ENCODE peak calls at places on chromosomes 13 and 19, in five cellular contexts. One of them, this sample, is unnamed.

GRCh38 chr19:48549380-48549779 is 2.6 kb upstream of the SULT2B1 start:
- DNase-seq in A549: no peak
- DNase-seq in suprapubic skin: no peak
- DNase-seq in tibial nerve: no peak
- DNase-seq in H1: no peak
- DNase-seq in this sample: no peak

GRCh38 chr13:44759222-44759721 is 183.1 kb upstream of the TSC22D1 start:
- DNase-seq in A549: no peak
- DNase-seq in suprapubic skin: no peak
- DNase-seq in tibial nerve: no peak
- DNase-seq in H1: no peak
- DNase-seq in this sample: peak; percentile 41

GRCh38 chr13:53191091-53191490 is 162.5 kb downstream of the OLFM4 start:
- DNase-seq in tibial nerve: no peak
- DNase-seq in H1: peak; percentile 51
- DNase-seq in suprapubic skin: no peak
- DNase-seq in A549: no peak
- DNase-seq in this sample: no peak

GRCh38 chr19:2034729-2035589 is 16.1 kb downstream of the MKNK2 start:
- DNase-seq in tibial nerve: peak; percentile 53
- DNase-seq in H1: peak; percentile 85
- DNase-seq in A549: no peak
- DNase-seq in suprapubic skin: peak; percentile 89
- DNase-seq in this sample: peak; percentile 89

GRCh38 chr13:94994506-94994905 is 282.2 kb upstream of the SOX21 start:
- DNase-seq in H1: no peak
- DNase-seq in A549: no peak
- DNase-seq in suprapubic skin: no peak
- DNase-seq in tibial nerve: no peak
- DNase-seq in this sample: no peak

GRCh38 chr13:76969488-76970365 is 21.4 kb downstream of the ACOD1 start:
- DNase-seq in suprapubic skin: no peak
- DNase-seq in H1: no peak
- DNase-seq in A549: no peak
- DNase-seq in tibial nerve: no peak
- DNase-seq in this sample: no peak

GRCh38 chr19:35509018-35509652 is 4.3 kb downstream of the DMKN start:
- DNase-seq in tibial nerve: no peak
- DNase-seq in suprapubic skin: no peak
- DNase-seq in A549: no peak
- DNase-seq in H1: no peak
- DNase-seq in this sample: peak; percentile 71

GRCh38 chr19:12611361-12611699 is 610 bp downstream of the ZNF791 start:
- DNase-seq in suprapubic skin: peak; percentile 90
- DNase-seq in A549: peak; percentile 60
- DNase-seq in tibial nerve: peak; percentile 63
- DNase-seq in H1: no peak
- DNase-seq in this sample: peak; percentile 74

GRCh38 chr13:102654786-102655185 is 40.1 kb downstream of the METTL21C start:
- DNase-seq in H1: no peak
- DNase-seq in A549: no peak
- DNase-seq in tibial nerve: no peak
- DNase-seq in suprapubic skin: no peak
- DNase-seq in this sample: no peak

GRCh38 chr19:55253842-55254624 is 4.8 kb downstream of the PPP6R1 start:
- DNase-seq in A549: no peak
- DNase-seq in suprapubic skin: peak; percentile 69
- DNase-seq in tibial nerve: no peak
- DNase-seq in H1: no peak
- DNase-seq in this sample: peak; percentile 45

GRCh38 chr13:33228645-33229445 is 56.7 kb downstream of the STARD13 start:
- DNase-seq in H1: no peak
- DNase-seq in tibial nerve: no peak
- DNase-seq in suprapubic skin: no peak
- DNase-seq in A549: peak; percentile 28
- DNase-seq in this sample: no peak

GRCh38 chr19:39916236-39916635 is 18.2 kb downstream of the FCGBP start:
- DNase-seq in suprapubic skin: peak; percentile 35
- DNase-seq in tibial nerve: no peak
- DNase-seq in A549: no peak
- DNase-seq in H1: no peak
- DNase-seq in this sample: no peak

GRCh38 chr13:47184311-47184710 is 287.5 kb upstream of the HTR2A start:
- DNase-seq in suprapubic skin: no peak
- DNase-seq in H1: no peak
- DNase-seq in A549: no peak
- DNase-seq in tibial nerve: no peak
- DNase-seq in this sample: no peak

GRCh38 chr13:24074687-24075086 is 85.8 kb upstream of the SPATA13 start:
- DNase-seq in H1: no peak
- DNase-seq in tibial nerve: no peak
- DNase-seq in suprapubic skin: no peak
- DNase-seq in A549: no peak
- DNase-seq in this sample: peak; percentile 73

GRCh38 chr19:30269638-30270037 is 102.5 kb upstream of the ZNF536 start:
- DNase-seq in H1: no peak
- DNase-seq in tibial nerve: no peak
- DNase-seq in suprapubic skin: no peak
- DNase-seq in A549: no peak
- DNase-seq in this sample: no peak

GRCh38 chr19:7988307-7988706 is 17.1 kb downstream of the ELAVL1 start:
- DNase-seq in H1: no peak
- DNase-seq in A549: no peak
- DNase-seq in tibial nerve: no peak
- DNase-seq in suprapubic skin: no peak
- DNase-seq in this sample: no peak

GRCh38 chr13:31046711-31047279 is 114.3 kb downstream of the TEX26 start:
- DNase-seq in tibial nerve: no peak
- DNase-seq in H1: no peak
- DNase-seq in suprapubic skin: no peak
- DNase-seq in A549: no peak
- DNase-seq in this sample: no peak

GRCh38 chr13:73141292-73141771 is 82.5 kb downstream of the KLF5 start:
- DNase-seq in H1: no peak
- DNase-seq in suprapubic skin: no peak
- DNase-seq in tibial nerve: no peak
- DNase-seq in A549: no peak
- DNase-seq in this sample: peak; percentile 29

GRCh38 chr19:18735324-18735723 is 51.8 kb downstream of the CRTC1 start:
- DNase-seq in tibial nerve: no peak
- DNase-seq in H1: no peak
- DNase-seq in suprapubic skin: no peak
- DNase-seq in A549: no peak
- DNase-seq in this sample: no peak

GRCh38 chr13:78764665-78765064 is 105.7 kb upstream of the OBI1 start:
- DNase-seq in suprapubic skin: no peak
- DNase-seq in A549: no peak
- DNase-seq in tibial nerve: no peak
- DNase-seq in H1: no peak
- DNase-seq in this sample: no peak

GRCh38 chr13:40812102-40812501 is 22.7 kb downstream of the SLC25A15 start:
- DNase-seq in tibial nerve: no peak
- DNase-seq in H1: no peak
- DNase-seq in suprapubic skin: no peak
- DNase-seq in A549: no peak
- DNase-seq in this sample: no peak

GRCh38 chr13:75395056-75395455 is 86.9 kb downstream of the TBC1D4 start:
- DNase-seq in tibial nerve: no peak
- DNase-seq in H1: no peak
- DNase-seq in A549: no peak
- DNase-seq in suprapubic skin: no peak
- DNase-seq in this sample: no peak

GRCh38 chr19:42244452-42245220 is 2.2 kb upstream of the GSK3A start:
- DNase-seq in H1: peak; percentile 82
- DNase-seq in tibial nerve: peak; percentile 83
- DNase-seq in A549: peak; percentile 99
- DNase-seq in suprapubic skin: peak; percentile 95
- DNase-seq in this sample: peak; percentile 92
- TF ChIP-seq EP300 in H1: no peak
- TF ChIP-seq EP300 in tibial nerve: peak; percentile 95
- TF ChIP-seq EP300 in A549: no peak
- TF ChIP-seq EP300 in suprapubic skin: no peak
- TF ChIP-seq EP300 in this sample: peak; percentile 21

DNA sequence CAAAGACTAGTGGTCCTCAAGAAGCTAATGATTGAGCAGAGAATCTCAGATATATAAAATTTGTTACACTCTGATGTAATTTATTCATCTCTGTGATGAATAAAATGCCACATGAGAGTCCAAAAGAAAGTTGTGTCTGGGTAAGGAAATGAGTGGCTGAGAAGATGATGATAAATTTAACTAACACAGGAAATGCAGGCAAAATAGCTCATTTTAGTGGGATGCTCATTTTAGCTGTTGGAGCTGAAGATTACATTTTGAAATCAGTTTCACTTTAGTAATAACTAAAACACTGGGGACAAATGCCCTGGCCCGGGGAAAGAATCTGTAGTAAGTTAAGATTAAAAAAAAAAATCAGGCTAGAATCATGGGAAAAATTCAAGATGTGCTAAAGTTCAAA is 35.2 kb downstream of the SPRY2 start:
- DNase-seq in H1: no peak
- DNase-seq in tibial nerve: no peak
- DNase-seq in A549: no peak
- DNase-seq in suprapubic skin: no peak
- DNase-seq in this sample: no peak
- H3K4me3 ChIP-seq in H1: no peak overlapping the region
- H3K4me3 ChIP-seq in tibial nerve: no peak overlapping the region
- H3K4me3 ChIP-seq in A549: no peak overlapping the region
- H3K4me3 ChIP-seq in suprapubic skin: no peak overlapping the region
- H3K4me3 ChIP-seq in this sample: no peak overlapping the region

GRCh38 chr19:54190503-54190941 is 586 bp upstream of the TSEN34 start:
- DNase-seq in suprapubic skin: peak; percentile 100
- DNase-seq in A549: peak; percentile 84
- DNase-seq in H1: peak; percentile 99
- DNase-seq in tibial nerve: peak; percentile 100
- DNase-seq in this sample: peak; percentile 100

GRCh38 chr19:54189020-54189667 is at the start of gene MBOAT7:
- DNase-seq in tibial nerve: no peak
- DNase-seq in H1: no peak
- DNase-seq in suprapubic skin: no peak
- DNase-seq in A549: no peak
- DNase-seq in this sample: no peak

GRCh38 chr19:54190942-54191670 is at the start of gene TSEN34:
- DNase-seq in tibial nerve: peak; percentile 76
- DNase-seq in A549: no peak
- DNase-seq in suprapubic skin: no peak
- DNase-seq in H1: no peak
- DNase-seq in this sample: peak; percentile 91

GRCh38 chr19:54188224-54188871 is 1.0 kb downstream of the MBOAT7 start:
- DNase-seq in A549: no peak
- DNase-seq in suprapubic skin: no peak
- DNase-seq in H1: no peak
- DNase-seq in tibial nerve: no peak
- DNase-seq in this sample: no peak

DNA sequence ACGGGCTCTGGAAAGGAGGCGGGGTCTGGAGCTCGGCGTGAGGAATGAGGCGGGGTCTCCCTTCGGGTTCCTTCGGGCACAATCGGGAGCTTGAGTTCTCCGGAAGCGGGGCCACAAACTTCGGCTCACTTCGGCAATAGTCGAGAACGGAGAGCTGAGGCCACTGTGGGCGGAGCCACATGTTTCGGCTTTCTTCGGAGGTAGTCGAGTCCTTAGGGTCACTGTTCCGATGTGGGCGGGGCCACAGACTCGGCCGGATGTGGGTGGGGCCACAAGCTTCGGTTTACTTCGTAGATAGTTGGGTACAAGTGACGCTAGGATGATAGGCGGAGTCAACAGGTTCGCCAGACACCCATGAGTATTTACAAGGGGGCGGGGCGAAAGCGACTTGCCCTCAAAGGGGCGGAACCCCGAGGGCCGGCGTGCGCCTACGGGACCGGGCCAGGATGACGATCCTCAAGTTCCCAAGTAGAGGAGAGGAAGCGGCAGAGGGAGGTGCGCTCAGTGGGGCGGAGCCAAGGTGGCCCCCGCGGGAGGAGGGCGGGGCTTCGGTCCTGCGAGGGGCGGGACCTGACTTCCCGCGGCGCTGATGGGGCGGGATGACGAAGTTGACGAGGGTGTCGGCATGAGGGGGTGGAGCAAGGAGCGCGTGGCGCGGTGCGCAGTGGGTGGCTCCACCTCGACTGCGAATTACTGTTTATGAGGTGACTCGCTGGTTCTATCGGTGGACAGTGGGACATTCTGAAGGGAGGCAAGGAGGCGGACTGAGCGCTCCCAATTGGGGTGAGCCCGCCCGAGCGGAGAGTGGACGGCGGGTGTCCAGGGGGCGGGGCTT is 505 bp upstream of the MBOAT7 start:
- DNase-seq in tibial nerve: peak; percentile 100
- DNase-seq in H1: peak; percentile 100
- DNase-seq in suprapubic skin: peak; percentile 100
- DNase-seq in A549: peak; percentile 96
- DNase-seq in this sample: peak; percentile 100
- TF ChIP-seq EP300 in tibial nerve: peak; percentile 98
- TF ChIP-seq EP300 in H1: no peak
- TF ChIP-seq EP300 in suprapubic skin: no peak
- TF ChIP-seq EP300 in A549: no peak
- TF ChIP-seq EP300 in this sample: no peak

DNA sequence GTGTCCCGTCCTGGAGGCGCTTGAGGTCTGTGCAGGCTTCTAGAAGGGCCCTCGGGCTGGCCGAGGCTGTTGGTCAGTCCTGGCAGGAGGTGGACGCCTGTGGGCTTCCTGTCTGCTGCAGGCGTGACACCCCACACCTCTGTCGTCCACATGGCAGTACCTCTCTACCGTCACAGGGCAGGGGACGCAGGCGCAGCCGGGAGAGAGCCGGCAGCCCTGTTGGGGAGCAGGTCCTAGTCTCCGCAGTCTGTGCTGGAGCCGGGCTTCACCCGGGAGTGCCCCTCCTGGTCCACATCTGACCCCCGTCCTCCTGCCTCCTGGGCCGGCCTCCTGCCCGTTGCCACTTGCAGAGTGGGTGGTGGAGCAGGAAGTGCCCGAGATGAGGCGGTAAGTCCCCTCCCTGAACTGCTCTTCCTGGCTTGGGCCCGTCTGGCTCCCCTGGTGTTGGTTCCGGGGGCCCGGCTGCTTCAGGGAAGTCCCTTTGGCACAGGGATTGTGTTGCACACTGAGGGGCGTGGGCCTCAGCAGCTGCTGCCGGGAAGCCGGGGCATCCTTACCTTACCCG is 106.0 kb downstream of the KDM4B start:
- DNase-seq in suprapubic skin: no peak
- DNase-seq in tibial nerve: no peak
- DNase-seq in H1: no peak
- DNase-seq in A549: no peak
- DNase-seq in this sample: no peak
- H3K4me3 ChIP-seq in suprapubic skin: no peak overlapping the region
- H3K4me3 ChIP-seq in tibial nerve: no peak overlapping the region
- H3K4me3 ChIP-seq in H1: no peak overlapping the region
- H3K4me3 ChIP-seq in A549: no peak overlapping the region
- H3K4me3 ChIP-seq in this sample: no peak overlapping the region

GRCh38 chr13:19794552-19795143 is 11.9 kb upstream of the PSPC1 start:
- DNase-seq in tibial nerve: no peak
- DNase-seq in A549: no peak
- DNase-seq in suprapubic skin: no peak
- DNase-seq in H1: peak; percentile 19
- DNase-seq in this sample: no peak
- TF ChIP-seq EP300 in tibial nerve: no peak
- TF ChIP-seq EP300 in A549: no peak
- TF ChIP-seq EP300 in suprapubic skin: no peak
- TF ChIP-seq EP300 in H1: no peak
- TF ChIP-seq EP300 in this sample: no peak